ENCODE peak calls at places on chromosome 6, in nine cellular contexts. X is lower lobe of right lung, Y is pancreas, R is BE2C, B is cardiac muscle cell, F is aorta, A is SJSA1, O is T-helper 17 cell, C is heart right ventricle. V is an unnamed sample.

GRCh38 chr6:36609582-36609981 is 15.4 kb downstream of the SRSF3 start:
- DNase-seq in X (no peak), Y (no peak), R (no peak), B (no peak), F (no peak), A (no peak), O (no peak), C (no peak), V (no peak)

GRCh38 chr6:121760640-121761213 is 325.3 kb downstream of the GJA1 start:
- DNase-seq in X (no peak), Y (no peak), R (no peak), B (no peak), F (no peak), A (no peak), O (no peak), C (no peak), V (no peak)

GRCh38 chr6:142356271-142356938 is 54.6 kb downstream of the ADGRG6 start:
- DNase-seq in X (no peak), Y (no peak), R (no peak), B (peak; percentile 47), F (no peak), A (no peak), O (no peak), C (no peak), V (no peak)

GRCh38 chr6:5315883-5316282 is 54.6 kb downstream of the FARS2 start:
- DNase-seq in X (no peak), Y (no peak), R (peak; percentile 36), B (no peak), F (no peak), A (no peak), O (no peak), C (no peak), V (no peak)

GRCh38 chr6:142378138-142378875 is 76.5 kb downstream of the ADGRG6 start:
- DNase-seq in X (no peak), Y (no peak), R (no peak), B (peak; percentile 96), F (no peak), A (no peak), O (no peak), C (no peak), V (no peak)

GRCh38 chr6:106100755-106101154 is 14.6 kb downstream of the PRDM1 start:
- DNase-seq in X (no peak), Y (no peak), R (no peak), B (no peak), F (no peak), A (no peak), O (no peak), C (no peak), V (no peak)

GRCh38 chr6:132693478-132693877 is 20.4 kb downstream of the VNN1 start:
- DNase-seq in X (no peak), Y (no peak), R (no peak), B (peak; percentile 88), F (no peak), A (no peak), O (no peak), C (no peak), V (no peak)

GRCh38 chr6:144352310-144352709 is 67.2 kb downstream of the UTRN start:
- DNase-seq in X (no peak), Y (no peak), R (no peak), B (peak; percentile 66), F (no peak), A (no peak), O (no peak), C (no peak), V (no peak)

GRCh38 chr6:113343940-113344339 is 513.2 kb upstream of the MARCKS start:
- DNase-seq in X (no peak), Y (no peak), R (no peak), B (no peak), F (no peak), A (no peak), O (no peak), C (no peak), V (no peak)

GRCh38 chr6:113450061-113450465 is 407.1 kb upstream of the MARCKS start:
- DNase-seq in X (no peak), Y (no peak), R (no peak), B (no peak), F (no peak), A (no peak), O (no peak), C (no peak), V (no peak)

DNA sequence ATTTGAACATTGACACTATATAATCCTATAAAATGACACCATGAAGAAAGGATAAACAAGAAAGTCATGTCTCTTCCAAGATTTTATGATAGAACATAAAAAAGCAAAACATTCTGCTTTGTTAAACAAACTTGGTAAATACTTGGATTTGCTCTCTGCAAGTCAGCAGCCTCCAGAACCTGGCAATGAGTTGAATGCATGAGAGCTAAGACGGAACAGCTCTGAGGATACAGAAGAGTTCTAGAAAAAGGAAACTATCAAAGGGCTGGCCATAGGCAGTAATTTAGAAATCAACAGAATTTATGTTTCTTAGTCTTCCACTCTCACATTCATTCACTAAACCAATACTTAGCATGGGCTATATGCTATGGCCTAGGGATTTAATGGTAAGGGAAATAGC is 655.9 kb upstream of the ID4 start:
- DNase-seq in X (no peak), Y (no peak), R (no peak), B (no peak), F (no peak), A (no peak), O (no peak), C (no peak), V (no peak)
- H3K9me3 ChIP-seq in X (no peaks in the 10 kb centered on the region), Y (no peaks in the 10 kb centered on the region), R (no peaks in the 10 kb centered on the region), B (no peaks in the 10 kb centered on the region), F (no peaks in the 10 kb centered on the region), A (no peaks in the 10 kb centered on the region), O (no peaks in the 10 kb centered on the region), C (peaks cover 35% of the 10 kb centered on the region), V (no peaks in the 10 kb centered on the region)

GRCh38 chr6:168609026-168609685 is 168.2 kb downstream of the SMOC2 start:
- DNase-seq in X (no peak), Y (no peak), R (no peak), B (no peak), F (no peak), A (no peak), O (no peak), C (no peak), V (no peak)

GRCh38 chr6:168607272-168608112 is 166.5 kb downstream of the SMOC2 start:
- DNase-seq in X (peak; percentile 78), Y (no peak), R (peak; percentile 35), B (no peak), F (no peak), A (peak; percentile 33), O (no peak), C (no peak), V (no peak)

GRCh38 chr6:168608113-168608400 is 167.1 kb downstream of the SMOC2 start:
- DNase-seq in X (no peak), Y (no peak), R (no peak), B (no peak), F (no peak), A (peak; percentile 32), O (no peak), C (no peak), V (no peak)

GRCh38 chr6:168611691-168612090 is 170.7 kb downstream of the SMOC2 start:
- DNase-seq in X (no peak), Y (no peak), R (no peak), B (no peak), F (no peak), A (no peak), O (no peak), C (no peak), V (no peak)

GRCh38 chr6:168609914-168610490 is 169.0 kb downstream of the SMOC2 start:
- DNase-seq in X (no peak), Y (no peak), R (no peak), B (no peak), F (no peak), A (no peak), O (no peak), C (no peak), V (no peak)
- H3K9me3 ChIP-seq in X (no peaks in the 10 kb centered on the region), Y (no peaks in the 10 kb centered on the region), R (no peaks in the 10 kb centered on the region), B (no peaks in the 10 kb centered on the region), F (no peaks in the 10 kb centered on the region), A (peaks cover 13% of the 10 kb centered on the region), O (no peaks in the 10 kb centered on the region), C (no peaks in the 10 kb centered on the region), V (peaks cover 2% of the 10 kb centered on the region)

GRCh38 chr6:25103603-25104002 is 167.8 kb upstream of the RIPOR2 start:
- DNase-seq in X (no peak), Y (no peak), R (peak; percentile 8), B (no peak), F (no peak), A (no peak), O (no peak), C (no peak), V (no peak)
- H3K9me3 ChIP-seq in X (no peaks in the 10 kb centered on the region), Y (no peaks in the 10 kb centered on the region), R (no peaks in the 10 kb centered on the region), B (no peaks in the 10 kb centered on the region), F (no peaks in the 10 kb centered on the region), A (no peaks in the 10 kb centered on the region), O (no peaks in the 10 kb centered on the region), C (no peaks in the 10 kb centered on the region), V (no peaks in the 10 kb centered on the region)

GRCh38 chr6:137210903-137211302 is 8.3 kb downstream of the IFNGR1 start:
- DNase-seq in X (no peak), Y (no peak), R (no peak), B (peak; percentile 83), F (no peak), A (no peak), O (no peak), C (no peak), V (no peak)
- H3K9me3 ChIP-seq in X (no peaks in the 10 kb centered on the region), Y (no peaks in the 10 kb centered on the region), R (no peaks in the 10 kb centered on the region), B (no peaks in the 10 kb centered on the region), F (no peaks in the 10 kb centered on the region), A (peaks cover 3% of the 10 kb centered on the region), O (no peaks in the 10 kb centered on the region), C (peaks cover 5% of the 10 kb centered on the region), V (no peaks in the 10 kb centered on the region)

DNA sequence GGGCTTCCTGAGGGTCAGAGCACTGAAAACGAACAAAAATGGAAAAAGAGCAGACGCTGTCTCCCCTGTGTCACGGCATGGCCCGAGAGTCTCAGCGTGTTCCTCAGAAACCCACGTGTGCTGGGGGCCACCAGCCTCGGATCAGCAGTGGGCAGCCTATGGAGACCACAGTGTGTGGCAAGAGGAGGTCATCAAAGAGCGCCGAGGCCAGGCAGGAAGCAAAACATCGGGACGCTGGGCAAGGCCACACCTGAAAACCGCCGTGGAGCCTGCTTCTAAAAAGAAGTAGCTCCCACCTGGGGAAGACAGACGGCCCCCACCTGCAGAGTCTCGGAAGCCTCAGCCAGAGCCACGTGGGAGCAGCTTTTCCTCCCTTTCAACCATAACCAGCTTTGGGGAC is 135.1 kb upstream of the THBS2 start:
- DNase-seq in X (no peak), Y (no peak), R (no peak), B (no peak), F (no peak), A (no peak), O (no peak), C (no peak), V (no peak)
- H3K9me3 ChIP-seq in X (no peaks in the 10 kb centered on the region), Y (no peaks in the 10 kb centered on the region), R (no peaks in the 10 kb centered on the region), B (no peaks in the 10 kb centered on the region), F (no peaks in the 10 kb centered on the region), A (no peaks in the 10 kb centered on the region), O (no peaks in the 10 kb centered on the region), C (peaks cover 31% of the 10 kb centered on the region), V (peaks cover 4% of the 10 kb centered on the region)

GRCh38 chr6:45084257-45084656 is 243.9 kb upstream of the RUNX2 start:
- DNase-seq in X (no peak), Y (no peak), R (no peak), B (no peak), F (no peak), A (no peak), O (no peak), C (no peak), V (no peak)
- H3K9me3 ChIP-seq in X (no peaks in the 10 kb centered on the region), Y (no peaks in the 10 kb centered on the region), R (no peaks in the 10 kb centered on the region), B (no peaks in the 10 kb centered on the region), F (no peaks in the 10 kb centered on the region), A (no peaks in the 10 kb centered on the region), O (no peaks in the 10 kb centered on the region), C (peaks cover 9% of the 10 kb centered on the region), V (no peaks in the 10 kb centered on the region)